ENCODE peak calls at places on chromosomes 3 and 15, in five cellular contexts. P, Y, K, G and V are unnamed samples.

GRCh38 chr3:184633185-184633584 is 71.6 kb downstream of the EPHB3 start:
- DNase-seq in Y (no peak), K (no peak), P (no peak), G (no peak), V (no peak)

GRCh38 chr15:40937762-40938529 is 8.8 kb downstream of the DLL4 start:
- DNase-seq in P (no peak), G (no peak), K (peak), Y (no peak), V (no peak)

GRCh38 chr3:101038880-101039279 is 45.7 kb upstream of the ABI3BP start:
- DNase-seq in P (no peak), Y (no peak), K (no peak), G (no peak), V (no peak)

GRCh38 chr3:54020436-54020835 is 101.9 kb upstream of the CACNA2D3 start:
- DNase-seq in P (no peak), K (no peak), Y (no peak), G (no peak), V (no peak)

GRCh38 chr15:85976986-85977385 is 102.7 kb upstream of the AGBL1 start:
- DNase-seq in Y (no peak), P (no peak), G (no peak), K (no peak), V (no peak)

GRCh38 chr3:6640907-6641306 is 220.0 kb upstream of the GRM7 start:
- DNase-seq in P (no peak), Y (no peak), K (no peak), G (no peak), V (no peak)

GRCh38 chr15:72813345-72814004 is 29.9 kb upstream of the ADPGK start:
- DNase-seq in K (no peak), Y (no peak), P (no peak), G (no peak), V (no peak)

GRCh38 chr15:37824717-37825382 is 109.6 kb upstream of the TMCO5A start:
- DNase-seq in Y (no peak), K (peak), G (peak), P (no peak), V (no peak)

GRCh38 chr3:156772588-156773206 is 53.5 kb upstream of the LEKR1 start:
- DNase-seq in G (peak), P (no peak), Y (no peak), K (no peak), V (no peak)

GRCh38 chr3:177596248-177596821 is 399.1 kb upstream of the TBL1XR1 start:
- DNase-seq in Y (no peak), K (peak), G (peak), P (no peak), V (no peak)

GRCh38 chr3:16494906-16495580 is 18.5 kb downstream of the RFTN1 start:
- DNase-seq in Y (no peak), K (no peak), P (no peak), G (peak), V (no peak)

GRCh38 chr3:172367205-172368105 is 80.8 kb downstream of the GHSR start:
- DNase-seq in Y (no peak), G (peak), K (no peak), P (no peak), V (no peak)

GRCh38 chr3:8504611-8504973 is 3.0 kb downstream of the LMCD1 start:
- DNase-seq in P (no peak), Y (no peak), G (no peak), K (no peak), V (no peak)

GRCh38 chr3:13521309-13521708 is 27.6 kb upstream of the FBLN2 start:
- DNase-seq in G (no peak), Y (no peak), P (no peak), K (no peak), V (no peak)

GRCh38 chr15:40142428-40142827 is 18.4 kb upstream of the BUB1B start:
- DNase-seq in G (no peak), Y (no peak), K (no peak), P (no peak), V (no peak)

GRCh38 chr3:100158877-100159563 is 44.7 kb upstream of the FILIP1L start:
- DNase-seq in G (peak), K (no peak), P (no peak), Y (no peak), V (no peak)

GRCh38 chr3:175199961-175200360 is 340.8 kb downstream of the NAALADL2 start:
- DNase-seq in P (no peak), K (no peak), Y (no peak), G (no peak), V (no peak)

GRCh38 chr15:68214838-68215234 is 9.7 kb upstream of the CALML4 start:
- DNase-seq in G (no peak), K (no peak), P (no peak), Y (peak), V (no peak)

GRCh38 chr3:14319654-14320182 is 82.7 kb upstream of the SLC6A6 start:
- DNase-seq in Y (no peak), G (peak), K (peak), P (no peak), V (no peak)

GRCh38 chr3:14518432-14518802 is 21.7 kb downstream of the GRIP2 start:
- DNase-seq in Y (no peak), K (no peak), P (no peak), G (no peak), V (no peak)

GRCh38 chr15:47663106-47663505 is 54.2 kb upstream of the SEMA6D start:
- DNase-seq in G (peak), K (no peak), Y (no peak), P (no peak), V (no peak)

GRCh38 chr3:79419222-79419621 is 348.6 kb downstream of the ROBO1 start:
- DNase-seq in P (no peak), Y (no peak), K (no peak), G (no peak), V (no peak)

GRCh38 chr3:79414035-79414434 is 353.8 kb downstream of the ROBO1 start:
- DNase-seq in K (no peak), G (no peak), Y (no peak), P (no peak), V (no peak)

GRCh38 chr3:79415351-79415750 is 352.4 kb downstream of the ROBO1 start:
- DNase-seq in Y (no peak), P (no peak), K (no peak), G (no peak), V (no peak)

GRCh38 chr3:79410617-79411016 is 357.2 kb downstream of the ROBO1 start:
- DNase-seq in K (no peak), P (no peak), G (no peak), Y (no peak), V (no peak)

GRCh38 chr3:79414821-79415220 is 353.0 kb downstream of the ROBO1 start:
- DNase-seq in K (no peak), P (no peak), G (no peak), Y (no peak), V (no peak)
- TF ChIP-seq POLR2AphosphoS5 in K (no peak), P (no peak), G (no peak), Y (no peak), V (no peak)

DNA sequence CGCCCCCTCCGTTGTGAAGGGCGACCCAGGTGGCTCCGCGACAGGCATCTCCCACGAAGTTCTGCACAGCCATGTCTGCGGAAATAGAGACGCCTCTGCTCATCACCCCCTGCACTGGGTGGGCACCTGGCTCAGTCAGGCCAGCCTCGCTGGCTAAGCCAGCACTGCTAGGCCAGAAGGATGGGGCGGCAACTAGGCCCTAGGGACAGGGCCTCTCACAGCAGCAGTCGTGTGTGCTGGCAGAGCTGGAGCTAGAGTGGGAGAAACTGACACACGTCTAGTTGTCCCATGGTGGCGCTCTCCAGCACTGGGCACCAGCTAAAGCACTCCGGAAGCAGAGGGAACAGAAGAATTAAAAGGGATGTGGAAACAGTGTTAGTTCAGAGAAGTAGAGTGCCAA is 12.5 kb upstream of the ZXDC start:
- DNase-seq in Y (peak), G (no peak), K (no peak), P (no peak), V (no peak)
- TF ChIP-seq CTCF in Y (no peak), G (no peak), K (no peak), P (no peak), V (no peak)

GRCh38 chr3:150408232-150409124 is at the start of gene TSC22D2:
- DNase-seq in K (peak), P (peak), Y (peak), G (peak), V (peak)
- TF ChIP-seq POLR2A in K (peak), P (peak), Y (peak), G (peak), V (peak)

DNA sequence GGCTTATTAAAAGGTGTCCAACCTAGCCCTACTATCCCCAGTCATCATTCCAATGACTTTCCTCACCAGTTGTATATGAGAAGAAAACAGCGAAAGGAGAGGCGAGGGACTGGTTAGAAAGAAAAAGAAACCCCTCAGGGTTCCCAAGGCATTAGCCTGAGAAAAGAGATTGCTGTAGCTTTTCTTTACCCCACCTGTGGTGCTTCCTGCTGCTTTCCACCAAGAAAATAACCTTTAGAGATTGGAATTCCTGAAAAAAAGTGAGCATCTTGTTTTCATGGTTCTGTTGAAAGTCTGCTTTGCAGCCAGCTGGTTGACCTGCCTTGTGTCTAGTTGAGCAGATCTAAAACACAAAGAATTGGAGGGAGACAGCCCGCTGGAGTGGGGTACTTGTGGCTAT is 196.4 kb downstream of the CADPS start:
- DNase-seq in G (no peak), P (no peak), K (no peak), Y (no peak), V (no peak)
- TF ChIP-seq POLR2AphosphoS5 in G (no peak), P (no peak), K (no peak), Y (no peak), V (no peak)

GRCh38 chr3:49566312-49566711 is 12.0 kb downstream of the BSN start:
- DNase-seq in K (peak), G (no peak), Y (no peak), P (no peak), V (no peak)
- TF ChIP-seq CTCF in K (peak), G (no peak), Y (no peak), P (no peak), V (no peak)

DNA sequence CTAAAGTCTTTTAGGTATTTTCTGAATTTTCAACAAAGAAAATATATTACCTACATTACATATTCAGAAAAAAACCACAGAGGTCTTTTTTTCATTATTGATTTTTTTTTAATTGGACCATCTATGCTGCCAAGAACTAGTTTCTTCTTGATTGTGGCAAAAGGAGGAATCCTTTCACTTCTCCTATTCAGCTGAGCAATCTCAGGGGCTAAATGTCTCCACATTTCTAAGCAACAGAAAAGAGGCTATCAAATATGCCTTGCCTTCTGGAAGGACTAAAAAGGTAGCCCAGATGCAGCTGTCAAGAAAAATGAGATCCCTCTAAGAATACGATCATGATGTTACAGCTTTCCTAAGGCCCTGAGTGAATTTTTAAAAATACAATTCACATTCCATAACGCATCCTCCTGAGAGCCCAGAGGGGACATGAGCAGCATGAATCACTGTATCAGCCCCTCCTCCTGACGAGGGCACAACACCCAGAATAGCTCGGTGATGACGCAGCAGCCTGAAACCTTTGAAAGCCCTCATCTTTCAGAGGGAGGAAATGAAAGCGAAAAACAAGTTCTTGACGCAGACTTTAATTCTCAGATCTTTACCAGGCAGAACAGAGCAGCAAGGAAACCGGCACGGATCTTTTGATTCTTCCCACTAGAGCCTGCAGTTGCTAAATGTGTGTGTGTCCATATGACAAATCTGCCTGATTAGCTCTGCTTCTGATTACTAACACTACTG is 24.6 kb downstream of the RUBCN start:
- DNase-seq in G (peak), P (peak), Y (peak), K (peak), V (peak)
- TF ChIP-seq POLR2A in G (peak), P (no peak), Y (no peak), K (no peak), V (no peak)

DNA sequence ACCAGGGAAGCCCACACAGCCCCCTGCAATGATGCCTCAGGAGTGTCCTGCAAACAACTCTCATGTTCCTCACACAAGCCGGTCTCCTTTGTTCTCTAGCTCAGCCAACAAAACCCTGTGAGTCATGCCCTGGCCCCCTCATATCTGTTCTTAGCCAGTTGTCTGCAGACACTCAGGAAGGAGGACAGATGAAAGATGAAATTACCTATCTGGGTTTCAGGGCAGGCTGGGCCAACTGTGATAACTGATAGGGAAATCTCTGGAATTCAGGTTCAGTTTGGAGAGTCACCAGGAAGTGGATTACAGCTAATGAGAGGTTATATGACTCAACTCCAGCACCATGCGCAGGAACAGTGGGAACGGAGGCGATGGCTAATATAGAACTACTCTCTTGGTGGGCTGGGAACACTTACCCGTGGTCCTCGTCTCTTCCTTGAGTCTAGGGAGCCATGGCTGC is 352.0 kb upstream of the ADAMTS9 start:
- DNase-seq in P (no peak), Y (no peak), G (peak), K (peak), V (no peak)
- TF ChIP-seq POLR2AphosphoS5 in P (no peak), Y (no peak), G (peak), K (no peak), V (no peak)

GRCh38 chr3:11643212-11644087 is at the start of gene VGLL4:
- DNase-seq in P (peak), Y (peak), K (peak), G (peak), V (no peak)
- TF ChIP-seq CTCF in P (no peak), Y (no peak), K (no peak), G (peak), V (no peak)